ENCODE peak calls at places on chromosomes 2 and 18, in nine cellular contexts. P is SK-N-SH, R is Panc1, L is prostate gland, G is GM23338, I is spleen, C is K562, F is HL-60, Q is transverse colon. Y is an unnamed sample.

GRCh38 chr2:42030196-42030759 is 17.5 kb upstream of the PKDCC start:
- DNase-seq in P (no peak), R (no peak), L (no peak), G (peak; percentile 81), I (no peak), C (no peak), F (no peak), Q (no peak), Y (no peak)

GRCh38 chr2:37343537-37344434 is 644 bp upstream of the QPCT start:
- DNase-seq in P (peak; percentile 56), R (no peak), L (no peak), G (peak; percentile 43), I (no peak), C (peak; percentile 22), F (no peak), Q (no peak), Y (no peak)

GRCh38 chr2:2940061-2940460 is 437.6 kb downstream of the EIPR1 start:
- DNase-seq in P (no peak), R (no peak), L (no peak), G (no peak), I (no peak), C (no peak), F (no peak), Q (no peak), Y (no peak)

GRCh38 chr2:70258532-70258875 is 567 bp downstream of the PCYOX1 start:
- DNase-seq in P (peak; percentile 56), R (no peak), L (peak; percentile 38), G (peak; percentile 35), I (peak; percentile 84), C (peak; percentile 24), F (no peak), Q (peak; percentile 54), Y (peak; percentile 72)

GRCh38 chr18:13587001-13587400 is 139.4 kb downstream of the FAM210A start:
- DNase-seq in P (no peak), R (no peak), L (no peak), G (no peak), I (no peak), C (no peak), F (no peak), Q (no peak), Y (no peak)

GRCh38 chr2:218716070-218716469 is 5.4 kb downstream of the TTLL4 start:
- DNase-seq in P (no peak), R (no peak), L (no peak), G (no peak), I (no peak), C (no peak), F (no peak), Q (no peak), Y (no peak)

GRCh38 chr2:106189325-106189724 is 4.8 kb downstream of the UXS1 start:
- DNase-seq in P (no peak), R (no peak), L (no peak), G (no peak), I (no peak), C (no peak), F (no peak), Q (no peak), Y (no peak)

GRCh38 chr2:98927059-98927458 is 9.0 kb downstream of the CRACDL start:
- DNase-seq in P (no peak), R (no peak), L (no peak), G (no peak), I (no peak), C (no peak), F (no peak), Q (no peak), Y (no peak)

GRCh38 chr18:60099709-60100108 is 199.9 kb downstream of the PMAIP1 start:
- DNase-seq in P (no peak), R (no peak), L (no peak), G (no peak), I (no peak), C (no peak), F (no peak), Q (no peak), Y (no peak)

DNA sequence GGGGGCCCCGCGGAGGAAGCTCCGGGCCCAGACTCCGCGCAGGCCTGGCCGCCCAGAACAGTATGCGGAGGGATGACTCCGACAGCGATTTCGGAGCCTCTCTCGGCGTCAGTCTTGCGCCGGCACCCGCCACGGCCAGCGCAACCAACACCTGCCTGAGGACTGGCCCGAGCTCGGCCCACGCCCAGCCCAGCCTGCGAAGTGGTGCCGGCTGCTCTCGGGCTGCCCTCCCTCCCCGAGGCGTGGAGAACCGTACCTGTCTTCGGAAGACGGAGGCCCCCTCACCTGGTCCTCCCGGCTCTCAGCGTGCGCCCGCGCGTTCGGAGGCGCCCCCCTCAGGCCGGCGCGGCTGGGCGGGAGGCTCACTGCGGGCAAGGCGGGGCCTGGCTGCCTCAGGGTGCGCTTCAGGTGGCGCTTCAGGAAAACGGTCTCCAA is at the start of gene M1AP:
- DNase-seq in P (no peak), R (no peak), L (no peak), G (peak; percentile 82), I (no peak), C (no peak), F (no peak), Q (no peak), Y (no peak)
- TF ChIP-seq CTCF in P (no peak), R (no peak), L (no peak), G (peak; percentile 59), I (no peak), C (no peak), F (no peak), Q (no peak), Y (no peak)

GRCh38 chr18:51361130-51361860 is 163.8 kb upstream of the MEX3C start:
- DNase-seq in P (no peak), R (no peak), L (no peak), G (no peak), I (no peak), C (no peak), F (peak; percentile 3), Q (no peak), Y (no peak)
- TF ChIP-seq POLR2AphosphoS5 in P (no peak), R (no peak), L (no peak), G (no peak), I (peak; percentile 73), C (no peak), F (no peak), Q (peak; percentile 15), Y (no peak)

DNA sequence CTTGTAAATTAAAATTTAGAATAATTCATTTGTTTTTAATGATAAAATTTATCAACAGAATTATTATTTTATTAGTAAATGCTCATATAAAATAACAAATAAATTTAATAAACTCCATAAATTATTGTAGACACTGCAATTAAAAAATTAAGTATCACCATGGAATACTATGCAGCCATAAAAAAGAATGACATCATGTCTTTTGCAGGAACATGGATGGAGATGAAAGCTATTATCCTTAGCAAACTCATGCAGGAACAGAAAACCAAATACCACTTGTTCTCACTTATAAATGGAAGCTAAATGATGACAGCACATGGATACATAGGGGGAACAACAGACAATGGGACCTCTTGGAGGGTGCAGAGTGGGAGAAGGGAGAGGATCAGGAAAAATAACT is 29.7 kb upstream of the DSG3 start:
- DNase-seq in P (no peak), R (no peak), L (no peak), G (no peak), I (no peak), C (no peak), F (no peak), Q (no peak), Y (no peak)
- TF ChIP-seq CTCF in P (no peak), R (no peak), L (no peak), G (no peak), I (no peak), C (no peak), F (no peak), Q (no peak), Y (no peak)

GRCh38 chr2:67982956-67983355 is 79.8 kb downstream of the C1D start:
- DNase-seq in P (no peak), R (no peak), L (no peak), G (no peak), I (no peak), C (no peak), F (no peak), Q (no peak), Y (no peak)

GRCh38 chr2:67974564-67975430 is 88.0 kb downstream of the C1D start:
- DNase-seq in P (no peak), R (no peak), L (peak; percentile 56), G (no peak), I (no peak), C (no peak), F (no peak), Q (peak; percentile 14), Y (no peak)

GRCh38 chr2:67977464-67977863 is 85.3 kb downstream of the C1D start:
- DNase-seq in P (no peak), R (no peak), L (no peak), G (no peak), I (no peak), C (no peak), F (no peak), Q (no peak), Y (no peak)
- TF ChIP-seq POLR2AphosphoS5 in P (no peak), R (no peak), L (no peak), G (no peak), I (no peak), C (no peak), F (no peak), Q (no peak), Y (no peak)

GRCh38 chr2:149921911-149922616 is 334.5 kb upstream of the MMADHC start:
- DNase-seq in P (no peak), R (no peak), L (no peak), G (no peak), I (no peak), C (no peak), F (no peak), Q (no peak), Y (no peak)

GRCh38 chr2:149926149-149926548 is 338.6 kb upstream of the MMADHC start:
- DNase-seq in P (no peak), R (no peak), L (no peak), G (no peak), I (no peak), C (no peak), F (no peak), Q (no peak), Y (no peak)

GRCh38 chr2:149928026-149928425 is 340.5 kb upstream of the MMADHC start:
- DNase-seq in P (no peak), R (no peak), L (no peak), G (no peak), I (no peak), C (no peak), F (no peak), Q (no peak), Y (no peak)

GRCh38 chr2:149924028-149924427 is 336.5 kb upstream of the MMADHC start:
- DNase-seq in P (no peak), R (no peak), L (no peak), G (no peak), I (no peak), C (no peak), F (no peak), Q (no peak), Y (no peak)

GRCh38 chr2:149924549-149925213 is 337.1 kb upstream of the MMADHC start:
- DNase-seq in P (no peak), R (no peak), L (no peak), G (no peak), I (no peak), C (no peak), F (no peak), Q (no peak), Y (no peak)
- TF ChIP-seq CTCF in P (no peak), R (no peak), L (no peak), G (no peak), I (no peak), C (no peak), F (no peak), Q (no peak), Y (no peak)